ENCODE peak calls at places on chromosomes 13 and 19, in seven cellular contexts. M is hepatocyte; D is CD8-positive, alpha-beta memory T cell; P is psoas muscle; C is stomach; W is upper lobe of left lung; J is ascending aorta. T is an unnamed sample. For H3K4me1, the result is how much of the 10 kb centered on the place peaks cover.

GRCh38 chr19:48342841-48343540 is 17.6 kb downstream of the EMP3 start:
- DNase-seq in D (no peak), J (no peak), W (no peak), M (no peak), P (no peak), C (no peak), T (no peak)

GRCh38 chr19:40803857-40804782 is 5.1 kb downstream of the EGLN2 start:
- DNase-seq in M (no peak), P (no peak), C (peak), D (peak), W (peak), J (no peak), T (no peak)

GRCh38 chr19:28294395-28294794 is 918.6 kb downstream of the UQCRFS1 start:
- DNase-seq in P (no peak), W (no peak), D (no peak), C (no peak), J (no peak), M (no peak), T (no peak)

GRCh38 chr13:25207291-25207690 is 35.2 kb upstream of the AMER2 start:
- DNase-seq in J (no peak), M (no peak), D (no peak), W (no peak), C (no peak), P (no peak), T (no peak)

GRCh38 chr13:26348966-26349365 is 95.0 kb downstream of the CDK8 start:
- DNase-seq in M (peak), P (no peak), C (no peak), W (no peak), D (no peak), J (no peak), T (no peak)

GRCh38 chr19:8900421-8900820 is 68.2 kb downstream of the MBD3L1 start:
- DNase-seq in J (no peak), D (no peak), C (no peak), M (no peak), W (no peak), P (no peak), T (no peak)

GRCh38 chr13:112244495-112245177 is 131.5 kb upstream of the SPACA7 start:
- DNase-seq in P (no peak), D (no peak), M (no peak), J (no peak), W (no peak), C (no peak), T (no peak)

GRCh38 chr13:30396434-30397075 is 25.7 kb upstream of the UBE2L5 start:
- DNase-seq in J (no peak), P (no peak), D (no peak), W (no peak), C (no peak), M (no peak), T (peak)

GRCh38 chr19:39497850-39498261 is 891 bp upstream of the DLL3 start:
- DNase-seq in P (no peak), M (peak), J (no peak), C (no peak), D (no peak), W (no peak), T (peak)

GRCh38 chr13:30607908-30608307 is 9.8 kb upstream of the USPL1 start:
- DNase-seq in J (no peak), P (no peak), C (peak), D (peak), M (no peak), W (peak), T (no peak)

GRCh38 chr13:34867590-34867989 is 74.5 kb upstream of the NBEA start:
- DNase-seq in J (no peak), M (no peak), W (no peak), D (no peak), P (no peak), C (no peak), T (peak)

GRCh38 chr13:57557979-57558529 is 73.5 kb upstream of the PCDH17 start:
- DNase-seq in D (no peak), M (peak), C (no peak), W (no peak), P (no peak), J (no peak), T (peak)

GRCh38 chr19:7970716-7971448 is 27.4 kb upstream of the TIMM44 start:
- DNase-seq in J (no peak), C (peak), P (no peak), W (no peak), D (no peak), M (peak), T (peak)

GRCh38 chr19:57302727-57303401 is 17.4 kb upstream of the ZNF543 start:
- DNase-seq in J (no peak), W (no peak), P (no peak), C (no peak), D (no peak), M (no peak), T (peak)

GRCh38 chr13:97125810-97126738 is 96.1 kb upstream of the MBNL2 start:
- DNase-seq in M (peak), W (peak), C (no peak), D (no peak), P (peak), J (no peak), T (peak)

GRCh38 chr13:23748109-23748508 is 141.1 kb downstream of the MIPEP start:
- DNase-seq in P (no peak), M (no peak), J (no peak), W (no peak), C (no peak), D (no peak), T (no peak)

GRCh38 chr13:65240773-65241172 is 1989.4 kb downstream of the PCDH9 start:
- DNase-seq in J (no peak), W (no peak), M (no peak), P (no peak), C (no peak), D (no peak), T (no peak)

GRCh38 chr19:1683869-1684572 is 31.6 kb upstream of the TCF3 start:
- DNase-seq in P (no peak), C (no peak), W (no peak), M (no peak), D (no peak), J (no peak), T (no peak)

GRCh38 chr13:58018020-58018419 is 386.5 kb downstream of the PCDH17 start:
- DNase-seq in D (no peak), P (no peak), C (no peak), J (no peak), M (no peak), W (no peak), T (no peak)

GRCh38 chr19:10007811-10008211 is 2.5 kb downstream of the COL5A3 start:
- DNase-seq in C (no peak), W (no peak), M (no peak), P (peak), J (no peak), D (no peak), T (peak)

GRCh38 chr13:95512957-95513356 is 39.6 kb upstream of the CLDN10 start:
- DNase-seq in M (no peak), J (no peak), W (no peak), P (no peak), D (no peak), C (no peak), T (no peak)

GRCh38 chr13:32330438-32330837 is 15.1 kb downstream of the BRCA2 start:
- DNase-seq in J (no peak), M (no peak), C (no peak), P (no peak), D (no peak), W (no peak), T (no peak)

GRCh38 chr19:47740866-47741519 is 4.4 kb upstream of the NOP53 start:
- DNase-seq in W (no peak), J (no peak), C (no peak), P (no peak), M (no peak), D (no peak), T (no peak)

GRCh38 chr19:40530091-40530901 is 46.4 kb upstream of the SHKBP1 start:
- DNase-seq in W (no peak), J (no peak), C (no peak), D (peak), M (peak), P (no peak), T (no peak)

GRCh38 chr13:98997051-98997730 is 19.3 kb upstream of the DOCK9 start:
- DNase-seq in P (no peak), J (no peak), C (no peak), M (no peak), D (no peak), W (no peak), T (no peak)

GRCh38 chr19:15286688-15287355 is 45.5 kb downstream of the BRD4 start:
- DNase-seq in W (no peak), C (no peak), J (no peak), P (no peak), D (no peak), M (no peak), T (no peak)

GRCh38 chr13:48037346-48038173 is at the start of gene NUDT15:
- DNase-seq in P (peak), C (peak), W (peak), M (peak), D (peak), J (peak), T (peak)

GRCh38 chr13:48040059-48040458 is 2.5 kb downstream of the NUDT15 start:
- DNase-seq in P (no peak), C (no peak), M (no peak), W (no peak), J (no peak), D (no peak), T (no peak)

GRCh38 chr13:48038763-48039162 is 1.2 kb downstream of the NUDT15 start:
- DNase-seq in D (no peak), J (no peak), P (no peak), W (no peak), M (no peak), C (no peak), T (no peak)

GRCh38 chr13:48043789-48044503 is 6.4 kb downstream of the NUDT15 start:
- DNase-seq in W (no peak), D (no peak), C (no peak), M (no peak), P (no peak), J (no peak), T (peak)

GRCh38 chr13:48042889-48043288 is 5.4 kb downstream of the NUDT15 start:
- DNase-seq in C (no peak), J (no peak), M (no peak), P (no peak), W (no peak), D (no peak), T (no peak)
- H3K4me1 ChIP-seq in C (under half), J (under half), M (under half), P (under half), W (under half), D (under half), T (under half)

GRCh38 chr19:19588546-19588945 is 29.9 kb downstream of the PBX4 start:
- DNase-seq in D (no peak), P (no peak), M (no peak), C (no peak), J (no peak), W (no peak), T (no peak)

GRCh38 chr19:19591133-19591825 is 27.2 kb downstream of the PBX4 start:
- DNase-seq in C (peak), J (peak), P (no peak), M (peak), D (peak), W (peak), T (no peak)

GRCh38 chr19:19595171-19595701 is 23.3 kb downstream of the PBX4 start:
- DNase-seq in M (no peak), J (no peak), W (peak), C (peak), P (no peak), D (no peak), T (peak)

GRCh38 chr19:19594371-19594770 is 24.1 kb downstream of the PBX4 start:
- DNase-seq in P (no peak), J (no peak), D (no peak), M (no peak), C (no peak), W (no peak), T (no peak)

GRCh38 chr19:19592690-19593089 is 25.8 kb downstream of the PBX4 start:
- DNase-seq in P (no peak), J (no peak), D (no peak), W (no peak), M (no peak), C (no peak), T (no peak)
- H3K4me1 ChIP-seq in P (under half), J (under half), D (under half), W (under half), M (under half), C (under half), T (under half)

GRCh38 chr19:49643466-49643865 is 1.5 kb downstream of the SCAF1 start:
- DNase-seq in W (no peak), M (peak), D (no peak), P (no peak), J (no peak), C (no peak), T (no peak)

GRCh38 chr19:49639401-49640112 is 386 bp downstream of the RRAS start:
- DNase-seq in J (no peak), W (no peak), C (no peak), D (no peak), M (no peak), P (no peak), T (no peak)

GRCh38 chr19:49640113-49640898 is at the start of gene RRAS:
- DNase-seq in D (peak), J (peak), P (peak), M (peak), C (peak), W (peak), T (peak)

GRCh38 chr19:49641688-49642487 is at the start of gene SCAF1:
- DNase-seq in J (peak), W (peak), M (peak), P (peak), D (peak), C (peak), T (peak)

GRCh38 chr19:49642488-49643035 is 553 bp downstream of the SCAF1 start:
- DNase-seq in P (no peak), D (no peak), J (no peak), C (no peak), M (no peak), W (no peak), T (no peak)
- H3K4me1 ChIP-seq in P (under half), D (under half), J (under half), C (half or more), M (under half), W (under half), T (under half)

DNA sequence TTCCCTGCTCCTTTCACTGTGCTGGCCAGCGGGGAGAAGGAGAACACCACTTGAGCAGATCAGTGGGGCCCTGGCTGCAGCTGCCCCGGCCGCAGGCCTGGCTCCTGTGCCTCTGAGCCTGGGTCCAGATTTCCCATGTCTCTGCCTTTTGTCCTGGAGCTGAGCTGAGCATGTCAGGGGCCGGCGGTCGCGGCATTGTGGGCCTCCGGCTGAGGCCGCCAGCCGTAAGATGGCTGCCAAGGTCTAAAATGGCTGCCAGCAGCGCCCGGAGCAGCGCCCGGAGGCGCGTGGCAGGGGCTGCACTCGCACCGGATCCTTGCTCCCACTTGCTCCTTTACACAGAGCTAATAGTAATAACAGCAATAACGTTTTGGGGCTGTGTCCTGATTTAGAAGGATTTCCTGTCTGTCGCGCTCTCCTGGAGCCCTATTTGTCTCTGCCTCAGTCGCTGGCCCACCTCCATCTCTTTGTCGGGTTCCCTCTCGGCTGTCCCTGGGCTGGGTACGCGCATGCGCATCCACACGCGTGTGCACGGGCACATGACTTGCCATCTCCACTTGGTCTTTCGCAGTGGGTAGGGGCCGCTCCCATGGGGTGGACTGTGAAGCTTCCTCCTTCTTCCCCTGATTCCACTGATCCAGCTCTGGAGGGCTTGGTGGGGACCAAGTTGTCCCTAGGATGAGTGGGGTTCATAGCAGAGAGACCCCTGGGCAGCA is 32.1 kb downstream of the LYL1 start:
- DNase-seq in J (no peak), M (no peak), P (peak), C (no peak), W (no peak), D (no peak), T (no peak)
- H3K4me1 ChIP-seq in J (half or more), M (under half), P (half or more), C (half or more), W (under half), D (under half), T (under half)

DNA sequence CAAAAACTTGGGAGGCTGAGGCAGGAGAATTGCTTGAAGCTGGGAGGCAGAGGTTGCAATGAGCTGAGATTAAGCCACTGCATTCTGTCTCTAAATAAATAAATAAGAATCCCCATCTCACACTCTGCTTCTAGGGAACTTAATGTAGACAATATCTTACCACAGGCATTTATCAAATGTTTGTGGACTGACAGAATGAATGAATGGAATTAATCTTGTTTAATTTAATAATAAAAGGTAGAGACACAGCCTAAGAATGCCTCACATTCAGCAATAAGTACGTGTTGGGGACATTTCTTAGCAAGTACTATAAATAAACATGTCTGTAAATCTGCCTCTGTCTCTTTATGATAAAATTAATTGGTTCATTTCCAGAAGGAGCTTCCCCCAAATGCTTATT is 36.2 kb upstream of the RBM26 start:
- DNase-seq in D (no peak), P (no peak), M (no peak), W (no peak), J (no peak), C (no peak), T (no peak)
- H3K4me1 ChIP-seq in D (under half), P (under half), M (under half), W (under half), J (under half), C (under half), T (under half)

GRCh38 chr13:107809125-107809524 is 406.2 kb downstream of the LIG4 start:
- DNase-seq in C (no peak), J (no peak), M (no peak), P (no peak), D (no peak), W (no peak), T (no peak)

GRCh38 chr13:107806726-107807125 is 408.6 kb downstream of the LIG4 start:
- DNase-seq in P (no peak), D (no peak), W (no peak), C (no peak), M (no peak), J (no peak), T (no peak)

GRCh38 chr13:107808388-107808787 is 406.9 kb downstream of the LIG4 start:
- DNase-seq in M (no peak), P (no peak), J (no peak), C (no peak), W (no peak), D (no peak), T (no peak)

GRCh38 chr13:107803822-107804495 is 411.4 kb downstream of the LIG4 start:
- DNase-seq in D (no peak), P (no peak), C (no peak), J (no peak), W (no peak), M (no peak), T (no peak)

DNA sequence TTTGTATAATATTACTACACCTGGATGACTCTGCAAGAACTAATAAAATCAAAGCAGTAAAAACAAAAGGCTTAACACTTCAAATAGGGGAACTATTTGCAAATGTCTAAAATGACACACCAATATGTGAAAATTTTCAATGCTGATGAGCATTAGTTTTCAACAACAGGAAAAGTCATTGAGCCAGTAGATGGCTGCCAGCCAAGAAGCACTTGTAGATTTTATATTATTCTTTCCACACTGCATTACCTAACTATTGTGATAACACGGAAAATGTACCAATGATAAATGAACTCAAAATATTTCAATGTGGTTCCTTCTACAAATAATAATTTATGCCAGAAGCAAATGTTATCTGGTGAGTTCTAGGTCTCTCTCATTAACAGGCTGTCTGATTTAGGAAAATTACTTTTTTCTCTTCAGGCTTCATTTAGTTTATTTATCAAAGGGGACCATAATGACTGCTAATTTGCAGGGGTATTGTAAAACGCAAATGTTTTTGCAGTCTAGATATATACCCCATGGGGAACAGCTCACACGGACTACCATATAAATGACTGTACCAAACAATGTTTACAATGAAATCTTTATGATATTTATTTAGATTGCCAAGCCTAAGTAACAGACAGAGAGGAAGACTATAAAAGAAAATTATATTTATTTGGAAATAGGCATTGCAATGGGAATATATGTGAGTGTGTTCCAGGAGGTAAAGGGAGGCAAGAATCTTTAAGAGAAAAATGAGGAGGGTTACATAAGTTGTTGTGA is 407.8 kb downstream of the LIG4 start:
- DNase-seq in J (no peak), C (no peak), W (no peak), M (no peak), P (no peak), D (no peak), T (no peak)
- H3K4me1 ChIP-seq in J (under half), C (under half), W (under half), M (under half), P (under half), D (under half), T (under half)

GRCh38 chr19:54211214-54211613 is 10.6 kb downstream of the RPS9 start:
- DNase-seq in P (no peak), D (no peak), J (no peak), M (no peak), W (no peak), C (no peak), T (no peak)

GRCh38 chr19:54208784-54209057 is 8.1 kb downstream of the RPS9 start:
- DNase-seq in P (no peak), W (no peak), D (no peak), M (no peak), J (no peak), C (no peak), T (no peak)

GRCh38 chr19:54207908-54208783 is 7.5 kb downstream of the RPS9 start:
- DNase-seq in M (peak), D (no peak), W (peak), P (no peak), J (peak), C (peak), T (peak)

GRCh38 chr19:54209748-54210494 is 9.3 kb downstream of the RPS9 start:
- DNase-seq in J (peak), M (peak), D (peak), P (peak), W (peak), C (peak), T (peak)

GRCh38 chr19:54209058-54209747 is 8.5 kb downstream of the RPS9 start:
- DNase-seq in W (no peak), C (no peak), J (no peak), M (peak), P (no peak), D (no peak), T (no peak)
- H3K4me1 ChIP-seq in W (half or more), C (half or more), J (under half), M (under half), P (half or more), D (half or more), T (under half)

T was measured in cardiac muscle cell.